ENCODE peak calls at places on chromosomes 4 and X, in five cellular contexts. Z, S, H, Q and J are unnamed samples. For H3K27me3, the result is how much of the 10 kb centered on the place peaks cover.

GRCh38 chr4:126583509-126583908 is 1049.2 kb upstream of the INTU start:
- DNase-seq in Z (peak), S (no peak), H (no peak), Q (no peak), J (peak)

GRCh38 chr4:171130126-171130801 is 682.9 kb upstream of the GALNTL6 start:
- DNase-seq in Z (no peak), S (no peak), H (no peak), Q (no peak), J (no peak)

GRCh38 chr4:114378306-114378903 is 220.2 kb upstream of the UGT8 start:
- DNase-seq in Z (no peak), S (no peak), H (peak), Q (no peak), J (no peak)

GRCh38 chrX:106952988-106953387 is 32.8 kb downstream of the CLDN2 start:
- DNase-seq in Z (no peak), S (no peak), H (no peak), Q (no peak), J (no peak)

GRCh38 chr4:7206856-7207567 is 14.7 kb downstream of the SORCS2 start:
- DNase-seq in Z (no peak), S (peak), H (peak), Q (peak), J (peak)

GRCh38 chr4:88938138-88938537 is 118.8 kb downstream of the FAM13A start:
- DNase-seq in Z (no peak), S (no peak), H (peak), Q (no peak), J (peak)

GRCh38 chr4:133154725-133155124 is 5.6 kb downstream of the PCDH10 start:
- DNase-seq in Z (peak), S (no peak), H (peak), Q (no peak), J (no peak)

GRCh38 chr4:109749388-109750082 is 19.7 kb upstream of the PLA2G12A start:
- DNase-seq in Z (no peak), S (no peak), H (no peak), Q (no peak), J (no peak)

GRCh38 chr4:54094449-54094848 is 5.5 kb upstream of the GSX2 start:
- DNase-seq in Z (no peak), S (no peak), H (no peak), Q (no peak), J (no peak)
- H3K27me3 ChIP-seq in Z (under half), S (half or more), H (half or more), Q (under half), J (half or more)

GRCh38 chr4:132016703-132017102 is 1132.4 kb upstream of the PCDH10 start:
- DNase-seq in Z (no peak), S (no peak), H (no peak), Q (no peak), J (no peak)
- H3K27ac ChIP-seq in Z (no peak), S (no peak), H (no peak), Q (no peak), J (no peak)

DNA sequence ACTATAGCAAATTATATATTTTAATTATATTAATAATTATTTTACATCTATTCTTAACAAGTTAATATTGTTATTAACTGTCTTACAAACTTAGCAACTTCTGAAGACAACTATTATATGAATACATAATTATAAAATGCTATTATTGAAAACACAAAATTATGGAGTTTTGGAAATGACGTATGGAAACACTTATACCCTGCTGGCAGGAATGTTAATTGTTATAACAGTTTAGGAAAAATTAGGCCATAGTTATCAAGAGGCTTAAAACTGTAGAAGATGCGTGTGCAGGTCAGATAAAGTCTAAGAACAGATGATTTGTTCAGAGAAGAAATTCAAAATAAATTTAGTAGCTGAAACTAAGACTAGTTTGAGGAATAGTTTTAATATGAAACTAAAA is 211.7 kb downstream of the FAT4 start:
- DNase-seq in Z (no peak), S (no peak), H (no peak), Q (no peak), J (no peak)
- TF ChIP-seq CTCF in Z (peak), S (no peak), H (no peak), Q (no peak), J (peak)

GRCh38 chr4:176205299-176205698 is 9.9 kb upstream of the SPATA4 start:
- DNase-seq in Z (no peak), S (no peak), H (no peak), Q (no peak), J (no peak)

GRCh38 chr4:176210579-176211296 is 15.4 kb upstream of the SPATA4 start:
- DNase-seq in Z (no peak), S (no peak), H (no peak), Q (no peak), J (no peak)

GRCh38 chr4:176207839-176208238 is 12.5 kb upstream of the SPATA4 start:
- DNase-seq in Z (no peak), S (no peak), H (no peak), Q (no peak), J (no peak)

GRCh38 chr4:176210101-176210500 is 14.7 kb upstream of the SPATA4 start:
- DNase-seq in Z (no peak), S (no peak), H (no peak), Q (no peak), J (no peak)

DNA sequence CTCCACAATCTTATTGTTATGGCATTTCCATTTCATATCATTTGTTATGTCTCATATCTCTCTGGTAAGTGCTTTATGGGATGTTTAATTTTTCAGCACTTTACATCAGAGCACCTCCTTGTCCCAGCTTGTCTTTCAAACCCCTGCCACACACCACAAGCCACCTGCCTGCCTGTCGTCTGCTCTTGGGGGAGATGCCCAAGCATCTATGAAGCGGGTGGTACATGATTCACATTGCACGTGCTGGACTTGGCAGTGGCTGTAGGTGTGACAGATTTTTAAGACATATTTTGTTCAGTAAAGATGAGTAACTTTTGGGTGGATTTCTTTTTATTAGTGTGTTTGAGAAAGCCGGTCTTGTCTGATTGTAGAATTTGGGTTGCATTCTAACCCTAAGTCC is 14.2 kb upstream of the SPATA4 start:
- DNase-seq in Z (no peak), S (no peak), H (no peak), Q (no peak), J (no peak)
- H3K27me3 ChIP-seq in Z (under half), S (under half), H (under half), Q (under half), J (under half)